ENCODE peak calls at places on chromosomes 3 and 15, in six cellular contexts. N is T follicular helper cell; C is AML-193; J is activated effector memory CD4-positive, alpha-beta T cell treated with Interleukin-2 at 50 U/mL for 16 hours; B is D341Med; G is GF-D8. U is an unnamed sample.

GRCh38 chr15:40338921-40339620 is 1.7 kb downstream of the CCDC9B start:
- DNase-seq in C (no peak), G (no peak), B (no peak), J (no peak), N (no peak), U (peak; percentile 80)

GRCh38 chr15:90871716-90872480 is 3.5 kb downstream of the FURIN start:
- DNase-seq in C (no peak), N (no peak), B (peak; percentile 76), J (no peak), G (no peak), U (no peak)

GRCh38 chr3:151330899-151331298 is 1.6 kb upstream of the P2RY13 start:
- DNase-seq in G (peak; percentile 36), C (peak; percentile 79), B (no peak), N (no peak), J (no peak), U (no peak)

GRCh38 chr3:171023566-171023965 is 3.0 kb downstream of the SLC2A2 start:
- DNase-seq in J (no peak), C (no peak), N (no peak), G (no peak), B (no peak), U (no peak)

GRCh38 chr15:43329222-43329959 is 982 bp downstream of the LCMT2 start:
- DNase-seq in N (no peak), C (no peak), J (no peak), B (peak; percentile 34), G (no peak), U (no peak)

GRCh38 chr15:66698318-66698961 is 3.6 kb upstream of the SMAD6 start:
- DNase-seq in G (no peak), N (no peak), J (no peak), B (peak; percentile 84), C (peak; percentile 49), U (peak; percentile 64)

GRCh38 chr3:13501056-13501455 is 20.9 kb downstream of the HDAC11 start:
- DNase-seq in B (no peak), G (no peak), N (no peak), C (no peak), J (no peak), U (no peak)

GRCh38 chr3:48285132-48285531 is 44.2 kb downstream of the ZNF589 start:
- DNase-seq in C (no peak), G (no peak), J (no peak), B (no peak), N (no peak), U (no peak)

GRCh38 chr3:111012388-111013248 is 59.0 kb upstream of the NECTIN3 start:
- DNase-seq in C (no peak), N (no peak), J (no peak), G (no peak), B (peak; percentile 35), U (peak; percentile 39)

GRCh38 chr3:40971191-40972168 is 227.8 kb upstream of the CTNNB1 start:
- DNase-seq in C (peak; percentile 100), J (no peak), B (no peak), G (peak; percentile 65), N (no peak), U (peak; percentile 92)

GRCh38 chr3:148759425-148759824 is 61.7 kb downstream of the AGTR1 start:
- DNase-seq in C (no peak), G (no peak), J (no peak), N (no peak), B (peak; percentile 41), U (no peak)

GRCh38 chr15:95292790-95293450 is 1037.6 kb upstream of the NR2F2 start:
- DNase-seq in J (no peak), C (no peak), B (no peak), G (no peak), N (no peak), U (peak; percentile 47)

GRCh38 chr15:101689901-101690300 is 34.4 kb downstream of the TARS3 start:
- DNase-seq in J (no peak), G (no peak), N (no peak), C (no peak), B (no peak), U (peak; percentile 52)

GRCh38 chr15:70165811-70166284 is 68.1 kb upstream of the TLE3 start:
- DNase-seq in C (no peak), N (no peak), J (no peak), B (no peak), G (no peak), U (no peak)

GRCh38 chr3:170258105-170258487 is 35.9 kb downstream of the PRKCI start:
- DNase-seq in N (no peak), G (no peak), J (no peak), B (no peak), C (no peak), U (no peak)

GRCh38 chr3:154954750-154955149 is 125.4 kb upstream of the MME start:
- DNase-seq in N (no peak), B (peak; percentile 24), C (peak; percentile 85), J (no peak), G (no peak), U (peak; percentile 85)

GRCh38 chr3:148951599-148952361 is 39.6 kb upstream of the GYG1 start:
- DNase-seq in J (no peak), B (no peak), C (no peak), G (no peak), N (no peak), U (no peak)

GRCh38 chr3:151976211-151977050 is 103.0 kb downstream of the SUCNR1 start:
- DNase-seq in N (no peak), C (no peak), B (no peak), G (no peak), J (no peak), U (peak; percentile 99)

GRCh38 chr3:4568831-4569230 is 75.7 kb downstream of the ITPR1 start:
- DNase-seq in B (no peak), J (no peak), G (no peak), C (no peak), N (no peak), U (no peak)

GRCh38 chr3:138125548-138126221 is 6.5 kb downstream of the A4GNT start:
- DNase-seq in G (peak; percentile 85), J (no peak), C (peak; percentile 70), N (no peak), B (no peak), U (peak; percentile 8)

GRCh38 chr3:134630506-134630905 is 20.3 kb downstream of the KY start:
- DNase-seq in C (peak; percentile 40), J (no peak), N (no peak), G (no peak), B (no peak), U (peak; percentile 17)

GRCh38 chr3:45353070-45353469 is 35.3 kb upstream of the LARS2 start:
- DNase-seq in C (no peak), N (no peak), B (no peak), G (no peak), J (no peak), U (no peak)

GRCh38 chr3:71436337-71436736 is 147.2 kb downstream of the FOXP1 start:
- DNase-seq in C (no peak), J (no peak), G (no peak), B (no peak), N (no peak), U (no peak)

GRCh38 chr3:194440756-194441155 is 41.7 kb upstream of the GP5 start:
- DNase-seq in B (no peak), C (no peak), N (no peak), G (no peak), J (no peak), U (no peak)

GRCh38 chr15:61644550-61644949 is 415.4 kb upstream of the RORA start:
- DNase-seq in C (no peak), G (no peak), N (no peak), J (no peak), B (no peak), U (no peak)

GRCh38 chr15:29432191-29433049 is 162.8 kb upstream of the NSMCE3 start:
- DNase-seq in C (no peak), N (no peak), B (no peak), J (no peak), G (no peak), U (no peak)

U was measured in HCEC 1CT.